ENCODE peak calls at places on chromosomes 2 and 18, in four cellular contexts. T is hypothalamus; X is activated CD4-positive, CD25-positive, alpha-beta regulatory T cell treated with anti-CD3 and anti-CD28 coated beads, Interleukin-2, amount 50 U/mL, for 72 hours; U is A172. W is an unnamed sample.

GRCh38 chr2:118255771-118256372 is 167.6 kb downstream of the INSIG2 start:
- DNase-seq in T (no peak), X (no peak), U (no peak), W (no peak)

GRCh38 chr2:10901160-10901559 is 10.6 kb upstream of the KCNF1 start:
- DNase-seq in T (no peak), X (no peak), U (peak), W (no peak)

GRCh38 chr18:987325-988186 is 82.9 kb downstream of the ADCYAP1 start:
- DNase-seq in T (no peak), X (no peak), U (peak), W (peak)

GRCh38 chr2:205776139-205776538 is 93.8 kb downstream of the NRP2 start:
- DNase-seq in T (peak), X (peak), U (no peak), W (no peak)

GRCh38 chr2:200863655-200864205 is 728 bp downstream of the CLK1 start:
- DNase-seq in T (no peak), X (no peak), U (peak), W (no peak)

GRCh38 chr2:53460347-53460746 is 307.3 kb upstream of the CHAC2 start:
- DNase-seq in T (no peak), X (no peak), U (peak), W (no peak)

GRCh38 chr18:41594582-41594981 is 360.5 kb upstream of the PIK3C3 start:
- DNase-seq in T (no peak), X (no peak), U (no peak), W (no peak)

GRCh38 chr2:86065512-86065911 is 40.2 kb downstream of the POLR1A start:
- DNase-seq in T (no peak), X (no peak), U (no peak), W (no peak)

GRCh38 chr2:119749405-119750066 is 10.2 kb upstream of the PTPN4 start:
- DNase-seq in T (no peak), X (no peak), U (peak), W (peak)

GRCh38 chr2:177353084-177353483 is 39.5 kb upstream of the AGPS start:
- DNase-seq in T (no peak), X (no peak), U (no peak), W (peak)

GRCh38 chr2:64201086-64201627 is 56.9 kb upstream of the PELI1 start:
- DNase-seq in T (no peak), X (no peak), U (no peak), W (no peak)

GRCh38 chr2:240125749-240126148 is 10.4 kb downstream of the COPS9 start:
- DNase-seq in T (no peak), X (no peak), U (no peak), W (no peak)

GRCh38 chr2:175007510-175007909 is 2.3 kb upstream of the CHN1 start:
- DNase-seq in T (no peak), X (no peak), U (no peak), W (no peak)

GRCh38 chr2:165016772-165017411 is 61.6 kb upstream of the SLC38A11 start:
- DNase-seq in T (peak), X (no peak), U (peak), W (peak)

GRCh38 chr2:197159681-197160211 is 150.8 kb downstream of the ANKRD44 start:
- DNase-seq in T (no peak), X (no peak), U (peak), W (peak)

GRCh38 chr18:31596081-31596872 is 4.6 kb downstream of the TTR start:
- DNase-seq in T (no peak), X (no peak), U (no peak), W (peak)

GRCh38 chr18:63823516-63824219 is 48.5 kb downstream of the SERPINB7 start:
- DNase-seq in T (peak), X (peak), U (no peak), W (peak)